ENCODE peak calls at places on chromosomes 11 and 22, in four cellular contexts. O, E, D and K are unnamed samples.

GRCh38 chr22:17260950-17261349 is 41.7 kb upstream of the ADA2 start:
- DNase-seq in D (peak), O (no peak), E (no peak), K (no peak)

GRCh38 chr11:128867277-128867676 is at the start of gene KCNJ1:
- DNase-seq in O (no peak), D (no peak), E (no peak), K (peak)

GRCh38 chr11:110173775-110174644 is 80.8 kb downstream of the ZC3H12C start:
- DNase-seq in D (peak), O (peak), E (peak), K (peak)

GRCh38 chr11:128565881-128566280 is 21.5 kb downstream of the ETS1 start:
- DNase-seq in E (peak), D (peak), O (no peak), K (no peak)

GRCh38 chr22:17097701-17098100 is 12.9 kb downstream of the IL17RA start:
- DNase-seq in D (no peak), E (no peak), O (no peak), K (no peak)

GRCh38 chr11:11813288-11813962 is 28.3 kb upstream of the USP47 start:
- DNase-seq in D (peak), O (no peak), E (peak), K (peak)

GRCh38 chr22:49760630-49761571 is 66.8 kb downstream of the BRD1 start:
- DNase-seq in E (no peak), D (no peak), O (no peak), K (no peak)

GRCh38 chr11:16685914-16686313 is 52.5 kb upstream of the C11orf58 start:
- DNase-seq in E (no peak), O (no peak), D (peak), K (no peak)

GRCh38 chr11:2263012-2263565 is 7.3 kb downstream of the ASCL2 start:
- DNase-seq in O (no peak), D (no peak), E (no peak), K (no peak)

GRCh38 chr11:125414121-125414520 is 81.9 kb downstream of the FEZ1 start:
- DNase-seq in O (no peak), E (no peak), D (no peak), K (no peak)

GRCh38 chr22:38118182-38118581 is 7.7 kb upstream of the BAIAP2L2 start:
- DNase-seq in D (no peak), O (no peak), E (no peak), K (no peak)

GRCh38 chr11:8899119-8899753 is 11.8 kb upstream of the AKIP1 start:
- DNase-seq in E (no peak), O (no peak), D (no peak), K (no peak)

GRCh38 chr11:46876471-46876870 is 30.4 kb upstream of the CKAP5 start:
- DNase-seq in D (no peak), O (no peak), E (no peak), K (no peak)

GRCh38 chr22:49119551-49119952 is 708.1 kb downstream of the BRD1 start:
- DNase-seq in O (no peak), D (peak), E (no peak), K (no peak)

GRCh38 chr22:26556904-26557303 is 33.0 kb downstream of the TPST2 start:
- DNase-seq in E (no peak), O (no peak), D (no peak), K (no peak)

GRCh38 chr22:50490531-50491308 is 4.1 kb downstream of the MIOX start:
- DNase-seq in E (no peak), O (no peak), D (no peak), K (no peak)

GRCh38 chr11:72100462-72100861 is 2.6 kb downstream of the LAMTOR1 start:
- DNase-seq in O (no peak), D (no peak), E (no peak), K (no peak)
- H3K9ac ChIP-seq in O (peak), D (no peak), E (no peak), K (no peak)

DNA sequence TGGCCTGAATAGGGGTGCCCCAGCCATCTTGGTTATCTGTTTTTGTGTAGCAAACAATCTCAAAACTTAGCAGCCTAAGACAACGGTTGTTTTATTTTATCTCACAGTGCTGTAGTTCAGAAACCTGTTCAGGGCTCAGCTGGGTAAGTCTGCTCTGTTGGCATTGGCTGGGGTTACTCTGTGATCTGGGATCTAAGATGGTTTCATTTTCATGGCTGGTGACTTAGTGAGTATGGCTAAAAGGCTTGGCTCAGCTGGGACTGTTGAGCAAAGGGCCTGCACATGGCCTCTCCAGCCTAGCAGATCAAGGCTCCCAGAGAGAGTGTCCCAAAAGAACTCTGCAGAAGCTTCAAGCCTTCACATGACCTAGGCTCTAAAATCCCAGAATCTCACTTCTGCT is 60.8 kb upstream of the POU2AF1 start:
- DNase-seq in E (no peak), D (no peak), O (no peak), K (no peak)
- H3K9ac ChIP-seq in E (no peak), D (no peak), O (no peak), K (no peak)

GRCh38 chr11:61833926-61834277 is 5.8 kb downstream of the FADS2 start:
- DNase-seq in D (peak), E (no peak), O (no peak), K (no peak)
- H3K9ac ChIP-seq in D (peak), E (no peak), O (no peak), K (no peak)

DNA sequence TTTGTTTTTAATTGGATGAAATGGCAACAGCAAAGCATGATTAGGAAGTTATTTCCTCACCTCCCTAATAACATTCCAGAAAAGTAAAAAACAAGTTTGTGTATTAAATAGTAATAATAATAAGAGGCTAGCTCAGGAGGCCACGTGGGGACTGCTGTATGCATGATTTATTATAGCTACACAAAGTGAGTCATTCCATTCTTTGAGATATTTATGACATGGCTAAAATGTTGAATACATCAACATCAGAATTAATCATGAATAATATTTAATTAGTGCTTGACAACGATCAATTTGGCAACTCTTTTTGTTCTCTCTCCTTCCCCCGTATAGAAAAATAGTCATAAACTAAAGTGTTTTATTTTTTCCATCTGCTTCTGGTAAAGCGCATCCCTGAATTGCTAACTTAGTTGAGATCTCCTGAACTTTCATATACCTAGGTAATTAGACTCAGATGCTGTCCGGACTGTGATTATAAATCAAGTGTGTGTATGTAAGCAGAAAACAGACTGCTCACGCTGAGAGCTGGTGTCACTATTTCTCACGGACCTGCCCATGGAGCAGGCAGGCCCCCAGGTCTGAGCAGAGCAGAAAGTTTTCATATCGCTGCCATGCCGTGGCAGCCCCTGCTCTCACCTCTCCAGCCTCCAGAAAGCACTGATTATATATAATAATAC is 125.7 kb downstream of the WT1 start:
- DNase-seq in E (no peak), O (no peak), D (no peak), K (peak)
- H3K9ac ChIP-seq in E (no peak), O (no peak), D (no peak), K (no peak)

DNA sequence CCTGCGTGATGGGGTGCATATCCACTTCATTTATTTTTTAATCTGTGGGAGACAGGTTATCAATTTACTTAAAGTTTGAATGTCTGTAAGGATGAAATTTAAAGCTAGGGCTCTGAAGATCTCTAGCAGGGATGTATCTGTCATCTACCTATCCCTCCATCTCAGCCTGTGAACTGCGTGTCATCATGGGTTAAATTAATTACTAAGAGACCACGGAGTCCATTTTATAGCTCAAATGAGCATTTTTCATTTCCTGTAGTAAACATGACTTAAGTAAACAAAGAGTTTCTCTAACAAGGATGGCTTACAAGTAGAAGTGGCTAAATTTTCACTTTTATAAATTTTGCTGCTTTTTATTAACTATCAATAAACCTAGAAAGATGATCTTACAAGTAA is 2.9 kb upstream of the GLB1L3 start:
- DNase-seq in E (no peak), O (no peak), D (no peak), K (no peak)
- H3K9ac ChIP-seq in E (no peak), O (no peak), D (no peak), K (no peak)

GRCh38 chr22:45317551-45318167 is 7.9 kb downstream of the FAM118A start:
- DNase-seq in E (peak), O (no peak), D (peak), K (peak)
- H3K9ac ChIP-seq in E (peak), O (no peak), D (no peak), K (no peak)

GRCh38 chr11:130846606-130847005 is 69.7 kb downstream of the SNX19 start:
- DNase-seq in D (no peak), O (no peak), E (no peak), K (peak)
- H3K9ac ChIP-seq in D (no peak), O (no peak), E (no peak), K (peak)

DNA sequence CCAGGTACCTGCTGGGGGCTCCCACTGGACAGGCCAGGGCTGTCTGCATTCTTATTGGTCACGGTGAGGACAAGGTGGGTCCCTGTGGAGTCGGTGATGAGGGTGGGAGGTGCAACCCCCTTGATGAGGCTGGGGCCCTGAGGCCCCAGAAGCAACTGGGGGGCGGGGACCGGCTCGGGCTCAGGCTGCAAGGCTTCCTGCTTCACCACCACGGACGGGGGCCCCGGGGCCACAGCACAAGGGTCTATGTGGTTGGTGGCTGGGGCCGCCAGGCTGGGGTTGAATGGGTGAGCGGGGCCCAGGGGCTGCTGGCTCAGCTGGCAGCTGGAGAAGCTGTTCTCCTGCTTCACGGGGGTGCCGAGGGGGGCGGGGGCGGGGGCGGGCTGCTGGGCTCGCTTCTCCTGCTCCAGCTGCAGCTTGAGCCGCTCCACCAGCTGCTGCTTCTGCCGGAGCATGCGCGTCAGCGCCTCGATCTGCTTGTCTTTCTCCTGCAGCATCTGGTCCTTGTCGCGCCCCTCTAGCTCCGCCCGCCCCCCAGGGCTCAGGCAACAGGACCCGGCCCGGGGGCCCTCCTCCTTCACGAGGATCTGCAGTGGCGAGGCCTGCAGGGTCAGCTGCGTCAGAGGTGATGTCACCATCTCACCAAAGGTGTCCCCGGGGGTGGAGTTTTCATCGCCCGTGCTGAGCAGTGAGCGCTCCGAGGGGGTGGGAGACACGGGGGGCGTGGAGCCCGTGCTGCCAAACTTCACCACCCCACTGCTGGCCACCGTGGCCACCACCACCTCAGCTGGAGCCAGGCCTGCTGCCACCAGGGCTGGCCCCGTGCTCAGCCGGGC is 48.2 kb downstream of the SGSM3 start:
- DNase-seq in D (no peak), O (no peak), E (peak), K (no peak)
- H3K9ac ChIP-seq in D (no peak), O (no peak), E (no peak), K (no peak)